ENCODE peak calls at places on chromosomes 2 and 18, in nine cellular contexts. One of them, this sample, is unnamed.

GRCh38 chr2:230680463-230681195 is 32.0 kb upstream of the CAB39 start:
- DNase-seq in NCI-H1417: no peak
- DNase-seq in SJSA1: no peak
- DNase-seq in pancreas: no peak
- DNase-seq in stimulated activated CD8-positive, alpha-beta memory T cell treated with anti-CD3 and anti-CD28 coated beads, Interleukin-2, amount 100 ng/mL, for 1 hour: no peak
- DNase-seq in tibial artery: no peak
- DNase-seq in T-cell: no peak
- DNase-seq in activated CD8-positive, alpha-beta memory T cell treated with anti-CD3 and anti-CD28 coated beads, Interleukin-2, amount 50 U/mL, for 4 hours: no peak
- DNase-seq in NCI-H774: no peak
- DNase-seq in this sample: no peak

GRCh38 chr2:195368530-195369216 is 288.4 kb upstream of the SLC39A10 start:
- DNase-seq in NCI-H1417: no peak
- DNase-seq in SJSA1: no peak
- DNase-seq in pancreas: no peak
- DNase-seq in stimulated activated CD8-positive, alpha-beta memory T cell treated with anti-CD3 and anti-CD28 coated beads, Interleukin-2, amount 100 ng/mL, for 1 hour: no peak
- DNase-seq in tibial artery: no peak
- DNase-seq in T-cell: no peak
- DNase-seq in activated CD8-positive, alpha-beta memory T cell treated with anti-CD3 and anti-CD28 coated beads, Interleukin-2, amount 50 U/mL, for 4 hours: no peak
- DNase-seq in NCI-H774: no peak
- DNase-seq in this sample: no peak

GRCh38 chr18:34643982-34644381 is 66.1 kb upstream of the DTNA start:
- DNase-seq in NCI-H1417: no peak
- DNase-seq in SJSA1: no peak
- DNase-seq in pancreas: no peak
- DNase-seq in stimulated activated CD8-positive, alpha-beta memory T cell treated with anti-CD3 and anti-CD28 coated beads, Interleukin-2, amount 100 ng/mL, for 1 hour: no peak
- DNase-seq in tibial artery: no peak
- DNase-seq in T-cell: no peak
- DNase-seq in activated CD8-positive, alpha-beta memory T cell treated with anti-CD3 and anti-CD28 coated beads, Interleukin-2, amount 50 U/mL, for 4 hours: no peak
- DNase-seq in NCI-H774: no peak
- DNase-seq in this sample: peak; percentile 23

GRCh38 chr2:174350018-174350417 is 15.3 kb downstream of the SP9 start:
- DNase-seq in NCI-H1417: no peak
- DNase-seq in SJSA1: no peak
- DNase-seq in pancreas: no peak
- DNase-seq in stimulated activated CD8-positive, alpha-beta memory T cell treated with anti-CD3 and anti-CD28 coated beads, Interleukin-2, amount 100 ng/mL, for 1 hour: no peak
- DNase-seq in tibial artery: no peak
- DNase-seq in T-cell: no peak
- DNase-seq in activated CD8-positive, alpha-beta memory T cell treated with anti-CD3 and anti-CD28 coated beads, Interleukin-2, amount 50 U/mL, for 4 hours: no peak
- DNase-seq in NCI-H774: no peak
- DNase-seq in this sample: peak; percentile 30

GRCh38 chr18:74395630-74396251 is 61.4 kb downstream of the DIPK1C start:
- DNase-seq in NCI-H1417: no peak
- DNase-seq in SJSA1: no peak
- DNase-seq in pancreas: no peak
- DNase-seq in stimulated activated CD8-positive, alpha-beta memory T cell treated with anti-CD3 and anti-CD28 coated beads, Interleukin-2, amount 100 ng/mL, for 1 hour: no peak
- DNase-seq in tibial artery: no peak
- DNase-seq in T-cell: no peak
- DNase-seq in activated CD8-positive, alpha-beta memory T cell treated with anti-CD3 and anti-CD28 coated beads, Interleukin-2, amount 50 U/mL, for 4 hours: no peak
- DNase-seq in NCI-H774: no peak
- DNase-seq in this sample: no peak

GRCh38 chr2:238289574-238289973 is 1.2 kb upstream of the PER2 start:
- DNase-seq in NCI-H1417: no peak
- DNase-seq in SJSA1: no peak
- DNase-seq in pancreas: no peak
- DNase-seq in stimulated activated CD8-positive, alpha-beta memory T cell treated with anti-CD3 and anti-CD28 coated beads, Interleukin-2, amount 100 ng/mL, for 1 hour: no peak
- DNase-seq in tibial artery: peak; percentile 63
- DNase-seq in T-cell: no peak
- DNase-seq in activated CD8-positive, alpha-beta memory T cell treated with anti-CD3 and anti-CD28 coated beads, Interleukin-2, amount 50 U/mL, for 4 hours: no peak
- DNase-seq in NCI-H774: no peak
- DNase-seq in this sample: no peak

GRCh38 chr2:75607988-75608683 is 38.4 kb upstream of the MRPL19 start:
- DNase-seq in NCI-H1417: no peak
- DNase-seq in SJSA1: no peak
- DNase-seq in pancreas: no peak
- DNase-seq in stimulated activated CD8-positive, alpha-beta memory T cell treated with anti-CD3 and anti-CD28 coated beads, Interleukin-2, amount 100 ng/mL, for 1 hour: no peak
- DNase-seq in tibial artery: no peak
- DNase-seq in T-cell: no peak
- DNase-seq in activated CD8-positive, alpha-beta memory T cell treated with anti-CD3 and anti-CD28 coated beads, Interleukin-2, amount 50 U/mL, for 4 hours: no peak
- DNase-seq in NCI-H774: no peak
- DNase-seq in this sample: no peak

GRCh38 chr2:106789185-106789584 is 96.8 kb downstream of the ST6GAL2 start:
- DNase-seq in NCI-H1417: no peak
- DNase-seq in SJSA1: no peak
- DNase-seq in pancreas: no peak
- DNase-seq in stimulated activated CD8-positive, alpha-beta memory T cell treated with anti-CD3 and anti-CD28 coated beads, Interleukin-2, amount 100 ng/mL, for 1 hour: no peak
- DNase-seq in tibial artery: no peak
- DNase-seq in T-cell: no peak
- DNase-seq in activated CD8-positive, alpha-beta memory T cell treated with anti-CD3 and anti-CD28 coated beads, Interleukin-2, amount 50 U/mL, for 4 hours: no peak
- DNase-seq in NCI-H774: no peak
- DNase-seq in this sample: no peak

GRCh38 chr2:67626656-67627055 is 229.5 kb downstream of the ETAA1 start:
- DNase-seq in NCI-H1417: no peak
- DNase-seq in SJSA1: peak; percentile 63
- DNase-seq in pancreas: no peak
- DNase-seq in stimulated activated CD8-positive, alpha-beta memory T cell treated with anti-CD3 and anti-CD28 coated beads, Interleukin-2, amount 100 ng/mL, for 1 hour: no peak
- DNase-seq in tibial artery: no peak
- DNase-seq in T-cell: no peak
- DNase-seq in activated CD8-positive, alpha-beta memory T cell treated with anti-CD3 and anti-CD28 coated beads, Interleukin-2, amount 50 U/mL, for 4 hours: no peak
- DNase-seq in NCI-H774: no peak
- DNase-seq in this sample: no peak

GRCh38 chr2:111250448-111251030 is 129.8 kb downstream of the BCL2L11 start:
- DNase-seq in NCI-H1417: no peak
- DNase-seq in SJSA1: no peak
- DNase-seq in pancreas: no peak
- DNase-seq in stimulated activated CD8-positive, alpha-beta memory T cell treated with anti-CD3 and anti-CD28 coated beads, Interleukin-2, amount 100 ng/mL, for 1 hour: no peak
- DNase-seq in tibial artery: no peak
- DNase-seq in T-cell: no peak
- DNase-seq in activated CD8-positive, alpha-beta memory T cell treated with anti-CD3 and anti-CD28 coated beads, Interleukin-2, amount 50 U/mL, for 4 hours: no peak
- DNase-seq in NCI-H774: no peak
- DNase-seq in this sample: no peak

GRCh38 chr18:49922228-49922627 is 108.9 kb upstream of the ACAA2 start:
- DNase-seq in NCI-H1417: no peak
- DNase-seq in SJSA1: no peak
- DNase-seq in pancreas: no peak
- DNase-seq in stimulated activated CD8-positive, alpha-beta memory T cell treated with anti-CD3 and anti-CD28 coated beads, Interleukin-2, amount 100 ng/mL, for 1 hour: no peak
- DNase-seq in tibial artery: no peak
- DNase-seq in T-cell: no peak
- DNase-seq in activated CD8-positive, alpha-beta memory T cell treated with anti-CD3 and anti-CD28 coated beads, Interleukin-2, amount 50 U/mL, for 4 hours: no peak
- DNase-seq in NCI-H774: no peak
- DNase-seq in this sample: no peak

GRCh38 chr18:32301361-32301760 is 111.5 kb downstream of the MEP1B start:
- DNase-seq in NCI-H1417: no peak
- DNase-seq in SJSA1: no peak
- DNase-seq in pancreas: no peak
- DNase-seq in stimulated activated CD8-positive, alpha-beta memory T cell treated with anti-CD3 and anti-CD28 coated beads, Interleukin-2, amount 100 ng/mL, for 1 hour: no peak
- DNase-seq in tibial artery: no peak
- DNase-seq in T-cell: no peak
- DNase-seq in activated CD8-positive, alpha-beta memory T cell treated with anti-CD3 and anti-CD28 coated beads, Interleukin-2, amount 50 U/mL, for 4 hours: no peak
- DNase-seq in NCI-H774: no peak
- DNase-seq in this sample: no peak

GRCh38 chr2:106020821-106021316 is 173.2 kb downstream of the UXS1 start:
- DNase-seq in NCI-H1417: peak; percentile 53
- DNase-seq in SJSA1: no peak
- DNase-seq in pancreas: no peak
- DNase-seq in stimulated activated CD8-positive, alpha-beta memory T cell treated with anti-CD3 and anti-CD28 coated beads, Interleukin-2, amount 100 ng/mL, for 1 hour: no peak
- DNase-seq in tibial artery: peak; percentile 77
- DNase-seq in T-cell: no peak
- DNase-seq in activated CD8-positive, alpha-beta memory T cell treated with anti-CD3 and anti-CD28 coated beads, Interleukin-2, amount 50 U/mL, for 4 hours: no peak
- DNase-seq in NCI-H774: no peak
- DNase-seq in this sample: peak; percentile 72

GRCh38 chr2:188527701-188528100 is 236.0 kb downstream of the GULP1 start:
- DNase-seq in NCI-H1417: no peak
- DNase-seq in SJSA1: no peak
- DNase-seq in pancreas: no peak
- DNase-seq in stimulated activated CD8-positive, alpha-beta memory T cell treated with anti-CD3 and anti-CD28 coated beads, Interleukin-2, amount 100 ng/mL, for 1 hour: no peak
- DNase-seq in tibial artery: no peak
- DNase-seq in T-cell: no peak
- DNase-seq in activated CD8-positive, alpha-beta memory T cell treated with anti-CD3 and anti-CD28 coated beads, Interleukin-2, amount 50 U/mL, for 4 hours: no peak
- DNase-seq in NCI-H774: no peak
- DNase-seq in this sample: no peak

GRCh38 chr18:46061387-46061786 is 10.7 kb downstream of the PSTPIP2 start:
- DNase-seq in NCI-H1417: no peak
- DNase-seq in SJSA1: no peak
- DNase-seq in pancreas: no peak
- DNase-seq in stimulated activated CD8-positive, alpha-beta memory T cell treated with anti-CD3 and anti-CD28 coated beads, Interleukin-2, amount 100 ng/mL, for 1 hour: no peak
- DNase-seq in tibial artery: no peak
- DNase-seq in T-cell: no peak
- DNase-seq in activated CD8-positive, alpha-beta memory T cell treated with anti-CD3 and anti-CD28 coated beads, Interleukin-2, amount 50 U/mL, for 4 hours: no peak
- DNase-seq in NCI-H774: no peak
- DNase-seq in this sample: no peak

GRCh38 chr2:96547203-96547641 is 10.7 kb downstream of the ARID5A start:
- DNase-seq in NCI-H1417: no peak
- DNase-seq in SJSA1: peak; percentile 30
- DNase-seq in pancreas: no peak
- DNase-seq in stimulated activated CD8-positive, alpha-beta memory T cell treated with anti-CD3 and anti-CD28 coated beads, Interleukin-2, amount 100 ng/mL, for 1 hour: no peak
- DNase-seq in tibial artery: peak; percentile 60
- DNase-seq in T-cell: no peak
- DNase-seq in activated CD8-positive, alpha-beta memory T cell treated with anti-CD3 and anti-CD28 coated beads, Interleukin-2, amount 50 U/mL, for 4 hours: no peak
- DNase-seq in NCI-H774: no peak
- DNase-seq in this sample: no peak

GRCh38 chr2:73979686-73980085 is 5.0 kb upstream of the TET3 start:
- DNase-seq in NCI-H1417: no peak
- DNase-seq in SJSA1: no peak
- DNase-seq in pancreas: no peak
- DNase-seq in stimulated activated CD8-positive, alpha-beta memory T cell treated with anti-CD3 and anti-CD28 coated beads, Interleukin-2, amount 100 ng/mL, for 1 hour: no peak
- DNase-seq in tibial artery: no peak
- DNase-seq in T-cell: no peak
- DNase-seq in activated CD8-positive, alpha-beta memory T cell treated with anti-CD3 and anti-CD28 coated beads, Interleukin-2, amount 50 U/mL, for 4 hours: no peak
- DNase-seq in NCI-H774: no peak
- DNase-seq in this sample: no peak

GRCh38 chr18:37403788-37404187 is 161.8 kb downstream of the CELF4 start:
- DNase-seq in NCI-H1417: no peak
- DNase-seq in SJSA1: no peak
- DNase-seq in pancreas: no peak
- DNase-seq in stimulated activated CD8-positive, alpha-beta memory T cell treated with anti-CD3 and anti-CD28 coated beads, Interleukin-2, amount 100 ng/mL, for 1 hour: no peak
- DNase-seq in tibial artery: no peak
- DNase-seq in T-cell: no peak
- DNase-seq in activated CD8-positive, alpha-beta memory T cell treated with anti-CD3 and anti-CD28 coated beads, Interleukin-2, amount 50 U/mL, for 4 hours: no peak
- DNase-seq in NCI-H774: no peak
- DNase-seq in this sample: no peak

GRCh38 chr18:76687271-76688006 is 134.9 kb upstream of the ZNF236 start:
- DNase-seq in NCI-H1417: no peak
- DNase-seq in SJSA1: no peak
- DNase-seq in pancreas: no peak
- DNase-seq in stimulated activated CD8-positive, alpha-beta memory T cell treated with anti-CD3 and anti-CD28 coated beads, Interleukin-2, amount 100 ng/mL, for 1 hour: no peak
- DNase-seq in tibial artery: no peak
- DNase-seq in T-cell: no peak
- DNase-seq in activated CD8-positive, alpha-beta memory T cell treated with anti-CD3 and anti-CD28 coated beads, Interleukin-2, amount 50 U/mL, for 4 hours: no peak
- DNase-seq in NCI-H774: peak; percentile 12
- DNase-seq in this sample: no peak

GRCh38 chr2:46776687-46777327 is 138.8 kb downstream of the MCFD2 start:
- DNase-seq in NCI-H1417: peak; percentile 58
- DNase-seq in SJSA1: peak; percentile 70
- DNase-seq in pancreas: peak; percentile 27
- DNase-seq in stimulated activated CD8-positive, alpha-beta memory T cell treated with anti-CD3 and anti-CD28 coated beads, Interleukin-2, amount 100 ng/mL, for 1 hour: peak; percentile 8
- DNase-seq in tibial artery: no peak
- DNase-seq in T-cell: peak; percentile 29
- DNase-seq in activated CD8-positive, alpha-beta memory T cell treated with anti-CD3 and anti-CD28 coated beads, Interleukin-2, amount 50 U/mL, for 4 hours: peak; percentile 50
- DNase-seq in NCI-H774: peak; percentile 14
- DNase-seq in this sample: peak; percentile 19

GRCh38 chr2:68698567-68699377 is 35.8 kb upstream of the ARHGAP25 start:
- DNase-seq in NCI-H1417: peak; percentile 78
- DNase-seq in SJSA1: no peak
- DNase-seq in pancreas: no peak
- DNase-seq in stimulated activated CD8-positive, alpha-beta memory T cell treated with anti-CD3 and anti-CD28 coated beads, Interleukin-2, amount 100 ng/mL, for 1 hour: no peak
- DNase-seq in tibial artery: no peak
- DNase-seq in T-cell: no peak
- DNase-seq in activated CD8-positive, alpha-beta memory T cell treated with anti-CD3 and anti-CD28 coated beads, Interleukin-2, amount 50 U/mL, for 4 hours: no peak
- DNase-seq in NCI-H774: peak; percentile 58
- DNase-seq in this sample: peak; percentile 96

GRCh38 chr2:179410552-179411356 is 146.1 kb upstream of the SESTD1 start:
- DNase-seq in NCI-H1417: peak; percentile 60
- DNase-seq in SJSA1: no peak
- DNase-seq in pancreas: peak; percentile 26
- DNase-seq in stimulated activated CD8-positive, alpha-beta memory T cell treated with anti-CD3 and anti-CD28 coated beads, Interleukin-2, amount 100 ng/mL, for 1 hour: no peak
- DNase-seq in tibial artery: no peak
- DNase-seq in T-cell: no peak
- DNase-seq in activated CD8-positive, alpha-beta memory T cell treated with anti-CD3 and anti-CD28 coated beads, Interleukin-2, amount 50 U/mL, for 4 hours: no peak
- DNase-seq in NCI-H774: no peak
- DNase-seq in this sample: peak; percentile 15

GRCh38 chr2:236621786-236622185 is 52.2 kb downstream of the ACKR3 start:
- DNase-seq in NCI-H1417: no peak
- DNase-seq in SJSA1: no peak
- DNase-seq in pancreas: no peak
- DNase-seq in stimulated activated CD8-positive, alpha-beta memory T cell treated with anti-CD3 and anti-CD28 coated beads, Interleukin-2, amount 100 ng/mL, for 1 hour: no peak
- DNase-seq in tibial artery: no peak
- DNase-seq in T-cell: no peak
- DNase-seq in activated CD8-positive, alpha-beta memory T cell treated with anti-CD3 and anti-CD28 coated beads, Interleukin-2, amount 50 U/mL, for 4 hours: no peak
- DNase-seq in NCI-H774: no peak
- DNase-seq in this sample: no peak

GRCh38 chr2:47339745-47340541 is 63.0 kb upstream of the MSH2 start:
- DNase-seq in NCI-H1417: peak; percentile 48
- DNase-seq in SJSA1: no peak
- DNase-seq in pancreas: no peak
- DNase-seq in stimulated activated CD8-positive, alpha-beta memory T cell treated with anti-CD3 and anti-CD28 coated beads, Interleukin-2, amount 100 ng/mL, for 1 hour: no peak
- DNase-seq in tibial artery: no peak
- DNase-seq in T-cell: no peak
- DNase-seq in activated CD8-positive, alpha-beta memory T cell treated with anti-CD3 and anti-CD28 coated beads, Interleukin-2, amount 50 U/mL, for 4 hours: no peak
- DNase-seq in NCI-H774: peak; percentile 79
- DNase-seq in this sample: no peak

GRCh38 chr18:79723036-79723435 is 43.4 kb downstream of the CTDP1 start:
- DNase-seq in NCI-H1417: no peak
- DNase-seq in SJSA1: no peak
- DNase-seq in pancreas: no peak
- DNase-seq in stimulated activated CD8-positive, alpha-beta memory T cell treated with anti-CD3 and anti-CD28 coated beads, Interleukin-2, amount 100 ng/mL, for 1 hour: no peak
- DNase-seq in tibial artery: no peak
- DNase-seq in T-cell: no peak
- DNase-seq in activated CD8-positive, alpha-beta memory T cell treated with anti-CD3 and anti-CD28 coated beads, Interleukin-2, amount 50 U/mL, for 4 hours: no peak
- DNase-seq in NCI-H774: no peak
- DNase-seq in this sample: no peak

GRCh38 chr2:149064365-149064841 is 25.9 kb downstream of the LYPD6B start:
- DNase-seq in NCI-H1417: no peak
- DNase-seq in SJSA1: no peak
- DNase-seq in pancreas: peak; percentile 16
- DNase-seq in stimulated activated CD8-positive, alpha-beta memory T cell treated with anti-CD3 and anti-CD28 coated beads, Interleukin-2, amount 100 ng/mL, for 1 hour: no peak
- DNase-seq in tibial artery: no peak
- DNase-seq in T-cell: no peak
- DNase-seq in activated CD8-positive, alpha-beta memory T cell treated with anti-CD3 and anti-CD28 coated beads, Interleukin-2, amount 50 U/mL, for 4 hours: no peak
- DNase-seq in NCI-H774: no peak
- DNase-seq in this sample: no peak

GRCh38 chr18:12703714-12704113 is 872 bp downstream of the PSMG2 start:
- DNase-seq in NCI-H1417: no peak
- DNase-seq in SJSA1: no peak
- DNase-seq in pancreas: no peak
- DNase-seq in stimulated activated CD8-positive, alpha-beta memory T cell treated with anti-CD3 and anti-CD28 coated beads, Interleukin-2, amount 100 ng/mL, for 1 hour: no peak
- DNase-seq in tibial artery: no peak
- DNase-seq in T-cell: no peak
- DNase-seq in activated CD8-positive, alpha-beta memory T cell treated with anti-CD3 and anti-CD28 coated beads, Interleukin-2, amount 50 U/mL, for 4 hours: no peak
- DNase-seq in NCI-H774: no peak
- DNase-seq in this sample: peak; percentile 35

This sample was measured in NCI-H1105 treated with DMSO at 0.1 percent for 48 hours.